ENCODE peak calls at places on chromosomes 4 and X, in five cellular contexts. J is stimulated activated CD8-positive, alpha-beta memory T cell treated with anti-CD3 and anti-CD28 coated beads, Interleukin-7, amount 100 ng/mL, for 1 hour; X is fibroblast of the aortic adventitia; B is GM12891; R is natural killer cell. V is an unnamed sample.

GRCh38 chr4:185513489-185514181 is 21.7 kb downstream of the PDLIM3 start:
- DNase-seq in X (no peak), R (no peak), B (no peak), J (no peak), V (no peak)

GRCh38 chrX:115562492-115562872 is 1.5 kb downstream of the PLS3 start:
- DNase-seq in J (no peak), B (no peak), X (peak), R (no peak), V (peak)

GRCh38 chrX:24085133-24085532 is 30.4 kb downstream of the EIF2S3 start:
- DNase-seq in X (peak), B (no peak), R (no peak), J (no peak), V (no peak)

GRCh38 chr4:2535386-2536192 is 858 bp upstream of the FAM193A start:
- DNase-seq in R (peak), J (peak), X (peak), B (no peak), V (peak)

GRCh38 chr4:1368421-1369090 is 21.5 kb downstream of the UVSSA start:
- DNase-seq in R (no peak), J (no peak), X (no peak), B (no peak), V (no peak)

GRCh38 chr4:66704243-66704642 is 841.1 kb downstream of the CENPC start:
- DNase-seq in R (no peak), J (no peak), B (no peak), X (no peak), V (no peak)

GRCh38 chr4:13984996-13985780 is 357.7 kb upstream of the BOD1L1 start:
- DNase-seq in B (no peak), R (no peak), X (peak), J (no peak), V (no peak)

GRCh38 chr4:163755013-163755412 is 260.5 kb downstream of the TMA16 start:
- DNase-seq in J (no peak), B (no peak), R (no peak), X (peak), V (peak)

GRCh38 chr4:184039963-184040383 is 134.9 kb downstream of the STOX2 start:
- DNase-seq in R (no peak), X (no peak), B (no peak), J (no peak), V (no peak)

GRCh38 chr4:167616471-167616870 is 382.2 kb upstream of the SPOCK3 start:
- DNase-seq in R (no peak), J (no peak), B (no peak), X (peak), V (no peak)

GRCh38 chr4:184476660-184477059 is 2.3 kb upstream of the IRF2 start:
- DNase-seq in X (no peak), J (no peak), B (no peak), R (no peak), V (no peak)

GRCh38 chr4:184432127-184432922 is 42.0 kb downstream of the IRF2 start:
- DNase-seq in B (no peak), X (no peak), J (no peak), R (no peak), V (no peak)

V was measured in NCI-H1105 treated with DMSO at 0.1 percent for 48 hours.